ENCODE peak calls at places on chromosomes 4 and X, in nine cellular contexts. K is caudate nucleus; H is NCI-H226; B is HuH-7; S is activated B cell treated with CpG ODN at 0.5 μM for 24 hours; G is CD4-positive, alpha-beta T cell; Q is GM04504; M is brain pericyte; L is ureter. A is an unnamed sample.

GRCh38 chr4:6546681-6547447 is 28.1 kb upstream of the MAN2B2 start:
- DNase-seq in K (no peak), H (no peak), B (peak), S (no peak), G (peak), Q (peak), M (no peak), L (no peak), A (no peak)

GRCh38 chr4:48315728-48316630 is 25.4 kb upstream of the SLAIN2 start:
- DNase-seq in K (no peak), H (peak), B (peak), S (no peak), G (no peak), Q (peak), M (no peak), L (no peak), A (no peak)

GRCh38 chr4:115945026-115945425 is 831.6 kb upstream of the NDST4 start:
- DNase-seq in K (no peak), H (no peak), B (no peak), S (no peak), G (no peak), Q (no peak), M (no peak), L (no peak), A (no peak)

GRCh38 chr4:58127680-58128079 is 1017.5 kb upstream of the IGFBP7 start:
- DNase-seq in K (no peak), H (no peak), B (no peak), S (no peak), G (no peak), Q (no peak), M (no peak), L (no peak), A (no peak)

GRCh38 chrX:13473666-13474516 is 95.5 kb upstream of the EGFL6 start:
- DNase-seq in K (no peak), H (no peak), B (no peak), S (no peak), G (no peak), Q (no peak), M (peak), L (no peak), A (no peak)

GRCh38 chr4:142248946-142249345 is 597.2 kb downstream of the INPP4B start:
- DNase-seq in K (no peak), H (peak), B (no peak), S (no peak), G (no peak), Q (peak), M (no peak), L (no peak), A (no peak)

GRCh38 chrX:1384738-1385250 is 7.1 kb downstream of the SLC25A6 start:
- DNase-seq in K (no peak), H (no peak), B (no peak), S (no peak), G (no peak), Q (no peak), M (no peak), L (no peak), A (no peak)

GRCh38 chrX:77749695-77750094 is 36.3 kb downstream of the ATRX start:
- DNase-seq in K (no peak), H (no peak), B (no peak), S (no peak), G (no peak), Q (peak), M (no peak), L (no peak), A (no peak)

GRCh38 chr4:12548678-12549077 is 935.5 kb downstream of the RAB28 start:
- DNase-seq in K (no peak), H (no peak), B (no peak), S (no peak), G (no peak), Q (no peak), M (no peak), L (no peak), A (no peak)

A was measured in suprapubic skin.